ENCODE peak calls at places on chromosomes 3 and 15, in seven cellular contexts. W is IMR-90, E is neuronal stem cell, G is trophoblast cell, O is mesendoderm, R is H1, A is mesenchymal stem cell. M is an unnamed sample.
A peak's percentile ranks its signal among the peaks of the same experiment; 100 is the strongest.

GRCh38 chr15:22262613-22263020 is 182.3 kb downstream of the OR4M2 start:
- DNase-seq in O (no peak), E (no peak), W (no peak), R (no peak), A (no peak), G (peak; percentile 51), M (no peak)

GRCh38 chr3:179853176-179853575 is 183.6 kb downstream of the PEX5L start:
- DNase-seq in R (no peak), O (no peak), A (peak; percentile 81), E (no peak), G (no peak), W (peak; percentile 92), M (no peak)

GRCh38 chr3:4972652-4973643 is 6.3 kb upstream of the BHLHE40 start:
- DNase-seq in G (no peak), O (no peak), W (no peak), R (no peak), A (no peak), E (no peak), M (no peak)

GRCh38 chr15:70625438-70625837 is 137.9 kb downstream of the UACA start:
- DNase-seq in A (no peak), E (no peak), W (no peak), G (no peak), R (no peak), O (no peak), M (no peak)

GRCh38 chr15:39145854-39146253 is 435.0 kb upstream of the THBS1 start:
- DNase-seq in R (no peak), E (no peak), O (no peak), G (no peak), W (peak; percentile 44), A (no peak), M (no peak)

GRCh38 chr3:141940204-141940776 is 63.8 kb downstream of the ATP1B3 start:
- DNase-seq in R (no peak), G (peak; percentile 72), A (peak; percentile 69), W (peak; percentile 68), E (no peak), O (peak; percentile 57), M (peak; percentile 47)

GRCh38 chr15:25899870-25900269 is 36.7 kb upstream of the ATP10A start:
- DNase-seq in E (no peak), A (no peak), W (peak; percentile 38), O (no peak), R (no peak), G (no peak), M (no peak)

GRCh38 chr3:197466586-197467399 is 89.0 kb downstream of the BDH1 start:
- DNase-seq in E (no peak), G (peak; percentile 21), W (peak; percentile 72), A (peak; percentile 87), O (no peak), R (no peak), M (no peak)

GRCh38 chr3:30760040-30760439 is 134.4 kb downstream of the GADL1 start:
- DNase-seq in G (no peak), W (peak; percentile 37), R (no peak), O (no peak), E (no peak), A (peak; percentile 17), M (no peak)

GRCh38 chr3:170642882-170643601 is 57.2 kb upstream of the SLC7A14 start:
- DNase-seq in R (no peak), O (no peak), W (no peak), A (no peak), G (no peak), E (no peak), M (no peak)

GRCh38 chr3:128879991-128880390 is 571 bp downstream of the ACAD9 start:
- DNase-seq in O (no peak), A (no peak), G (peak; percentile 52), E (no peak), W (no peak), R (no peak), M (no peak)

GRCh38 chr15:82139823-82140268 is 94.0 kb upstream of the MEX3B start:
- DNase-seq in E (peak; percentile 38), G (peak; percentile 4), O (peak; percentile 62), W (peak; percentile 70), R (no peak), A (peak; percentile 73), M (no peak)

GRCh38 chr3:45110185-45110833 is 35.9 kb downstream of the CDCP1 start:
- DNase-seq in O (no peak), W (no peak), R (no peak), E (no peak), A (peak; percentile 81), G (no peak), M (no peak)

GRCh38 chr15:52463638-52464037 is 65.0 kb downstream of the MYO5A start:
- DNase-seq in R (no peak), E (no peak), G (no peak), A (no peak), O (no peak), W (peak; percentile 39), M (no peak)

GRCh38 chr15:78620021-78620838 is 566 bp downstream of the CHRNA3 start:
- DNase-seq in W (no peak), A (peak; percentile 30), R (peak; percentile 36), G (no peak), O (peak; percentile 80), E (peak; percentile 48), M (peak; percentile 77)

GRCh38 chr15:48388017-48388936 is 57.0 kb downstream of the DUT start:
- DNase-seq in R (no peak), O (no peak), E (no peak), G (no peak), A (peak; percentile 21), W (peak; percentile 37), M (no peak)

GRCh38 chr3:32105291-32106131 is 909 bp upstream of the GPD1L start:
- DNase-seq in E (no peak), W (peak; percentile 10), O (no peak), G (no peak), A (peak; percentile 36), R (no peak), M (no peak)

GRCh38 chr15:68431792-68432401 is at the start of gene ITGA11:
- DNase-seq in A (peak; percentile 78), G (no peak), O (peak; percentile 63), R (no peak), E (peak; percentile 52), W (peak; percentile 34), M (peak; percentile 83)

GRCh38 chr3:111465081-111465670 is 76.8 kb upstream of the CD96 start:
- DNase-seq in E (no peak), W (no peak), G (no peak), R (no peak), O (no peak), A (no peak), M (no peak)

GRCh38 chr3:172882563-172882962 is 132.0 kb downstream of the ECT2 start:
- DNase-seq in G (no peak), W (no peak), E (no peak), A (no peak), O (no peak), R (no peak), M (no peak)

GRCh38 chr3:126957776-126958637 is 24.9 kb upstream of the PLXNA1 start:
- DNase-seq in G (no peak), A (no peak), R (no peak), O (no peak), E (no peak), W (no peak), M (no peak)

GRCh38 chr15:74265046-74265639 is 29.0 kb downstream of the CCDC33 start:
- DNase-seq in G (no peak), A (peak; percentile 44), W (peak; percentile 18), E (peak; percentile 87), R (peak; percentile 27), O (peak; percentile 72), M (peak; percentile 71)

GRCh38 chr15:77771616-77772015 is 138.9 kb upstream of the LINGO1 start:
- DNase-seq in W (no peak), G (no peak), E (no peak), R (no peak), A (no peak), O (no peak), M (no peak)

GRCh38 chr3:142649996-142650693 is 54.0 kb downstream of the PLS1 start:
- DNase-seq in W (no peak), O (no peak), G (no peak), R (no peak), A (no peak), E (no peak), M (no peak)

GRCh38 chr3:18575573-18575972 is 150.4 kb upstream of the SATB1 start:
- DNase-seq in O (no peak), A (no peak), G (no peak), E (no peak), R (no peak), W (no peak), M (no peak)

GRCh38 chr15:62925875-62926274 is 116.7 kb upstream of the TPM1 start:
- DNase-seq in A (no peak), E (no peak), G (no peak), R (no peak), W (no peak), O (no peak), M (no peak)
- H3K4me1 ChIP-seq in A (peaks cover 12% of the 10 kb centered on the region), E (peaks cover 5% of the 10 kb centered on the region), G (peaks cover 6% of the 10 kb centered on the region), R (no peaks in the 10 kb centered on the region), W (peaks cover 15% of the 10 kb centered on the region), O (peaks cover 2% of the 10 kb centered on the region), M (no peaks in the 10 kb centered on the region)

GRCh38 chr3:146472611-146473010 is 3.2 kb upstream of the PLSCR2 start:
- DNase-seq in A (no peak), O (no peak), W (no peak), R (no peak), E (no peak), G (no peak), M (no peak)
- H2BK120ac ChIP-seq in A (no peak overlapping the region), O (no peak overlapping the region), W (no peak overlapping the region), R (no peak overlapping the region), E (no peak overlapping the region), G (no peak overlapping the region), M (no peak overlapping the region)

GRCh38 chr15:36809380-36809779 is 230.0 kb downstream of the CDIN1 start:
- DNase-seq in W (no peak), A (no peak), O (no peak), E (no peak), R (no peak), G (no peak), M (no peak)
- H3K4me1 ChIP-seq in W (peaks cover 6% of the 10 kb centered on the region), A (peaks cover 2% of the 10 kb centered on the region), O (no peaks in the 10 kb centered on the region), E (no peaks in the 10 kb centered on the region), R (no peaks in the 10 kb centered on the region), G (no peaks in the 10 kb centered on the region), M (no peaks in the 10 kb centered on the region)

GRCh38 chr15:33032053-33032452 is 162.5 kb downstream of the FMN1 start:
- DNase-seq in R (no peak), O (no peak), W (peak; percentile 53), G (no peak), A (no peak), E (no peak), M (no peak)

GRCh38 chr15:33029247-33029646 is 165.3 kb downstream of the FMN1 start:
- DNase-seq in R (no peak), O (no peak), G (no peak), E (no peak), A (peak; percentile 50), W (peak; percentile 15), M (no peak)

GRCh38 chr15:33031324-33031736 is 163.2 kb downstream of the FMN1 start:
- DNase-seq in E (no peak), O (peak; percentile 13), G (no peak), A (no peak), W (peak; percentile 75), R (no peak), M (no peak)

GRCh38 chr15:33030315-33030714 is 164.2 kb downstream of the FMN1 start:
- DNase-seq in R (no peak), W (no peak), A (no peak), G (no peak), O (no peak), E (no peak), M (no peak)

DNA sequence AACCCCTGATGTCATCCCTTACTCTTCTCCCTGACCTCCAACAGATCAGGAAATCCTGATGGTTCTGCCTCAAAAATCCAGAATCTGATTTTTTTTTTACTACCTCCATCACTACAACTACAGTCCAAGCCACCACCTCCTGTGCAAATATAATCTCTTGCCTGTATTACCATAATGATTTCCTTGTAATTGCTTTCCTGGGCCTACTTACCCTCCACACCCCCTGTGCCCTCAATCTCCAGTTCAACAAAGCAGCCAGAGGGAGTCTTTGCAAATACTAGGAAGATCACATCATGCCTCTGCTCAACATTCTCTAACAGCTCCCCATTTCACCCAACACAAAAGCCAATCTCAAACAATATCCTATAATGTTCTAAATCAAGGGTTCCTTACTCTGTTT is 159.9 kb downstream of the FMN1 start:
- DNase-seq in E (no peak), A (no peak), O (no peak), R (no peak), W (no peak), G (no peak), M (no peak)
- H2BK120ac ChIP-seq in E (no peak overlapping the region), A (no peak overlapping the region), O (no peak overlapping the region), R (no peak overlapping the region), W (no peak overlapping the region), G (no peak overlapping the region), M (no peak overlapping the region)